ENCODE peak calls at places on chromosomes 11 and 22, in eight cellular contexts. B is osteoblast, A is sigmoid colon, Q is left ventricle myocardium inferior, N is psoas muscle, I is adrenal gland, P is PC-9, Y is esophagus squamous epithelium. D is an unnamed sample.
A peak's percentile ranks its signal among the peaks of the same experiment; 100 is the strongest.

GRCh38 chr22:40679964-40680818 is 907 bp downstream of the MCHR1 start:
- DNase-seq in B (no peak), Y (no peak), I (no peak), P (no peak), N (no peak), A (no peak), Q (no peak), D (no peak)

GRCh38 chr11:127362754-127363153 is 362.2 kb upstream of the KIRREL3 start:
- DNase-seq in Q (no peak), A (no peak), Y (no peak), N (no peak), P (no peak), I (no peak), B (no peak), D (no peak)

GRCh38 chr11:30196400-30197206 is 34.2 kb upstream of the FSHB start:
- DNase-seq in I (peak; percentile 88), Y (no peak), N (no peak), B (no peak), A (no peak), Q (peak; percentile 44), P (no peak), D (peak; percentile 80)

GRCh38 chr11:28350216-28350615 is 242.0 kb downstream of the METTL15 start:
- DNase-seq in P (no peak), I (no peak), Q (no peak), A (no peak), N (no peak), B (no peak), Y (no peak), D (no peak)

GRCh38 chr11:66747480-66747879 is 18.5 kb upstream of the SPTBN2 start:
- DNase-seq in P (no peak), I (no peak), B (no peak), N (no peak), A (no peak), Y (no peak), Q (no peak), D (no peak)

GRCh38 chr11:5274340-5274739 is 4.6 kb upstream of the HBE1 start:
- DNase-seq in A (no peak), P (no peak), I (no peak), Q (no peak), Y (no peak), B (no peak), N (no peak), D (no peak)

GRCh38 chr11:83051760-83052671 is 19.7 kb downstream of the RAB30 start:
- DNase-seq in Y (no peak), I (peak; percentile 73), B (peak; percentile 88), N (no peak), Q (peak; percentile 48), A (peak; percentile 84), P (peak; percentile 97), D (peak; percentile 74)

GRCh38 chr22:47966316-47966715 is 1203.9 kb downstream of the TBC1D22A start:
- DNase-seq in A (no peak), B (no peak), Q (no peak), N (no peak), I (no peak), Y (no peak), P (no peak), D (no peak)

GRCh38 chr11:88100161-88100560 is 75.1 kb downstream of the RAB38 start:
- DNase-seq in B (no peak), A (no peak), N (no peak), P (no peak), Y (no peak), Q (no peak), I (no peak), D (no peak)

GRCh38 chr22:41598081-41598480 is 8.4 kb upstream of the PMM1 start:
- DNase-seq in N (no peak), I (no peak), Y (no peak), P (no peak), A (no peak), Q (no peak), B (peak; percentile 99), D (no peak)

GRCh38 chr22:49643466-49643865 is 184.2 kb downstream of the BRD1 start:
- DNase-seq in N (no peak), Y (no peak), B (no peak), A (no peak), Q (no peak), P (no peak), I (no peak), D (peak; percentile 26)

GRCh38 chr11:116615211-116615865 is 157.4 kb downstream of the BUD13 start:
- DNase-seq in N (no peak), P (no peak), I (peak; percentile 13), A (no peak), Y (no peak), B (no peak), Q (no peak), D (no peak)

GRCh38 chr22:47154621-47155081 is 392.2 kb downstream of the TBC1D22A start:
- DNase-seq in Q (peak; percentile 65), Y (no peak), B (peak; percentile 95), I (peak; percentile 85), P (no peak), A (peak; percentile 77), N (peak; percentile 65), D (peak; percentile 62)

GRCh38 chr22:37746366-37747089 is 49.7 kb downstream of the TRIOBP start:
- DNase-seq in B (no peak), N (peak; percentile 67), A (no peak), P (no peak), Y (no peak), Q (peak; percentile 49), I (no peak), D (peak; percentile 81)

DNA sequence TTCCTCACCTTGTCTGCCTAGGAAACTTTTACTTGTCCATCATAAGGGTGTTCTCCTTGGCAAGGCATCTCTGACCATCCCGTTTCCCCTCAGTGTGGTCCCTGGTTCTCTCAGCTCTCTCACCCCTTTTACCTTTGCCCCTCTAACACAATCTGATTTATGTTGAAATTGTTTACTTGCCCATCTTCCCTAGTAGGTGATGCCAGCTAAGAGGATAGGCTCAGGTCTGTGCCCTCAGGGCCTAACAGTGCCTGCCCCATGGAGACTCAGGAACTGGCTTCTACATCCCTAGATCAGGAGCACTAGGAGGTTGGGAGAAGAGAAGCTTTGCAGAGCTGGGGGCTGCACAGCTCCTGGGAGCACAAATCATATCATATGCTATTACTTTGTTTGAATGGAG is 21.1 kb upstream of the ALG8 start:
- DNase-seq in Y (no peak), Q (no peak), B (no peak), A (no peak), I (no peak), P (no peak), N (no peak), D (no peak)
- H3K4me1 ChIP-seq in Y (peaks cover 18% of the 10 kb centered on the region), Q (peaks cover 22% of the 10 kb centered on the region), B (peaks cover 9% of the 10 kb centered on the region), A (peaks cover 40% of the 10 kb centered on the region), I (peaks cover 17% of the 10 kb centered on the region), P (no peaks in the 10 kb centered on the region), N (no peaks in the 10 kb centered on the region), D (no peaks in the 10 kb centered on the region)

GRCh38 chr22:30317778-30318177 is 9.0 kb downstream of the TBC1D10A start:
- DNase-seq in Q (no peak), Y (no peak), B (peak; percentile 21), N (no peak), P (no peak), A (no peak), I (no peak), D (no peak)

GRCh38 chr22:30315962-30316576 is 10.7 kb downstream of the TBC1D10A start:
- DNase-seq in Q (no peak), Y (no peak), B (no peak), N (no peak), P (no peak), I (no peak), A (no peak), D (no peak)

GRCh38 chr22:30312053-30312452 is 14.7 kb downstream of the TBC1D10A start:
- DNase-seq in B (peak; percentile 94), Q (no peak), A (no peak), N (no peak), Y (no peak), P (peak; percentile 87), I (peak; percentile 70), D (no peak)

GRCh38 chr22:30313527-30314385 is 13.0 kb downstream of the TBC1D10A start:
- DNase-seq in Y (no peak), N (no peak), A (no peak), Q (no peak), P (peak; percentile 58), B (peak; percentile 42), I (no peak), D (no peak)

DNA sequence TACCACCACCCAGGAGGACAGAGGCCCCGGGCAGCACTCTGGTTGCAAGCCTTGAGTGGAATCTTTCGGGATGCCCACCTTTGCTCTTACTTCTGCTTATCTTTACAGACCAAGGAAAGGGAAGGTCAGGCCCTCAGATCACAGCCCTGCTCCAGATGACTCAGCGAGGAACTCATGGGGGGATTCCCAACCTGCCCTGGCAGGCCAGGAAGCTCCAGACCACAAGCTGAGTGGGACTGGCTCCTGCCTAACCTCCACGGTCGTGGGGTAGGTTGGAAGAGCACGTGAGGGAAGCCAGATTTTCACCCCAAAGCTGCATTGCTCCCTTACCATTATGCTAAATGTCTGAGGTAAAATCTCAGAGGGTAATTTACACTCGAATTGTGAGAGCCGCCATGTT is 11.8 kb downstream of the TBC1D10A start:
- DNase-seq in P (no peak), A (no peak), Y (no peak), I (no peak), B (peak; percentile 23), N (no peak), Q (no peak), D (no peak)
- H3K4me1 ChIP-seq in P (peaks cover 58% of the 10 kb centered on the region), A (peaks cover 90% of the 10 kb centered on the region), Y (peaks cover 100% of the 10 kb centered on the region), I (peaks cover 95% of the 10 kb centered on the region), B (peaks cover 63% of the 10 kb centered on the region), N (peaks cover 32% of the 10 kb centered on the region), Q (peaks cover 98% of the 10 kb centered on the region), D (peaks cover 37% of the 10 kb centered on the region)

DNA sequence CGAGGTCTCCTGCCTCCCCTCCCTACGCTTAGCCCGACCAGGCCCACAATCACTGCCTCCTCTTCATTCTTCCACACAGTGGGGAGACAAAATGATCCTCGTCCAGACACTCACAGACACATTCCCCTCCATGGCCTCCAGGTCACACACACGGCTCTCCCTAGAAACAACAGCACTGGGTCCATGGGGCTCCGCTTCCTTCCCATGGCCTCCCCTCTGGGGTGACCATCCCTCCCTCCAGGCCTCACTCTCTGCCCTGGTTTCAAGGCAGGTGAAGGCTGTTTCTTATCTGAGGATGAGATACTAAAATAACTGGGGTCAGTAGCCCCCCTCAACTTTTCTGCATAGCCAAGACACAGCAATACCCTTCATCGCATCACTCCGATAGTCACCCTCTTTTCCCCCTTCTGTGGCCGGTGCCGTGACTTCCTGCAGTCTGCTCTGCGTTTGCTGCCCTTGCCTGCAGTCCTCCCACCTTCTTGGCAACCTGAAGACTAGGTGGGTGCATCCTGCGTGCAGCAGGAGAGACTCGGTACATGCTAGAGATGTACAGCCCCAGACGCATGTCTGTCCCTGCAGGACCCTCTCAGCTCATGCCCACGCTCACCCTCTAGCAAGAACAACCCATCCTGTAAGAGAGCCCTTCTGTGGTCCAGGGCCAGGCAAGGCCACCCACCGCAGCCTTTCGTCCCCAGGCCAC is 55.8 kb downstream of the CD6 start:
- DNase-seq in B (no peak), Y (no peak), Q (no peak), I (no peak), N (no peak), P (no peak), A (peak; percentile 47), D (no peak)
- H3K4me1 ChIP-seq in B (no peaks in the 10 kb centered on the region), Y (peaks cover 33% of the 10 kb centered on the region), Q (peaks cover 30% of the 10 kb centered on the region), I (peaks cover 2% of the 10 kb centered on the region), N (no peaks in the 10 kb centered on the region), P (no peaks in the 10 kb centered on the region), A (no peaks in the 10 kb centered on the region), D (peaks cover 4% of the 10 kb centered on the region)

DNA sequence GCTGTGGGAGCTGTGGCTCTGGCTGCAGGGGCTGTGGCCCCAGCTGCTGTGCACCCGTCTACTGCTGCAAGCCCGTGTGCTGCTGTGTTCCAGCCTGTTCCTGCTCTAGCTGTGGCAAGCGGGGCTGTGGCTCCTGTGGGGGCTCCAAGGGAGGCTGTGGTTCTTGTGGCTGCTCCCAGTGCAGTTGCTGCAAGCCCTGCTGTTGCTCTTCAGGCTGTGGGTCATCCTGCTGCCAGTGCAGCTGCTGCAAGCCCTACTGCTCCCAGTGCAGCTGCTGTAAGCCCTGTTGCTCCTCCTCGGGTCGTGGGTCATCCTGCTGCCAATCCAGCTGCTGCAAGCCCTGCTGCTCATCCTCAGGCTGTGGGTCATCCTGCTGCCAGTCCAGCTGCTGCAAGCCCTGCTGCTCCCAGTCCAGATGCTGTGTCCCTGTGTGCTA is 514 bp downstream of the KRTAP5-9 start:
- DNase-seq in Q (no peak), B (no peak), I (no peak), P (no peak), N (no peak), Y (no peak), A (no peak), D (no peak)
- H3K4me1 ChIP-seq in Q (peaks cover 9% of the 10 kb centered on the region), B (no peaks in the 10 kb centered on the region), I (no peaks in the 10 kb centered on the region), P (peaks cover 1% of the 10 kb centered on the region), N (no peaks in the 10 kb centered on the region), Y (no peaks in the 10 kb centered on the region), A (no peaks in the 10 kb centered on the region), D (no peaks in the 10 kb centered on the region)

D was measured in right cardiac atrium.